ENCODE peak calls at places on chromosomes 7 and 10, in nine cellular contexts. K, M, J, U, Q, H, E, O and Y are unnamed samples.

GRCh38 chr7:117323877-117324699 is 1.2 kb upstream of the WNT2 start:
- DNase-seq in K (peak; percentile 61), M (peak; percentile 66), J (no peak), U (peak; percentile 58), Q (peak; percentile 59), H (no peak), E (no peak), O (peak; percentile 4), Y (peak; percentile 59)

GRCh38 chr7:96316949-96317348 is 4.9 kb downstream of the SLC25A13 start:
- DNase-seq in K (no peak), M (no peak), J (no peak), U (no peak), Q (peak; percentile 41), H (no peak), E (no peak), O (peak; percentile 41), Y (no peak)

GRCh38 chr7:118476036-118476435 is 251.5 kb downstream of the ANKRD7 start:
- DNase-seq in K (no peak), M (no peak), J (no peak), U (no peak), Q (no peak), H (no peak), E (no peak), O (no peak), Y (no peak)

GRCh38 chr7:132745510-132745909 is 169.2 kb upstream of the PLXNA4 start:
- DNase-seq in K (no peak), M (no peak), J (no peak), U (no peak), Q (peak; percentile 52), H (no peak), E (no peak), O (no peak), Y (no peak)

GRCh38 chr7:157521061-157521731 is 184.4 kb downstream of the DNAJB6 start:
- DNase-seq in K (no peak), M (no peak), J (no peak), U (no peak), Q (no peak), H (no peak), E (no peak), O (no peak), Y (no peak)

GRCh38 chr10:32790483-32790882 is 167.5 kb downstream of the ITGB1 start:
- DNase-seq in K (no peak), M (no peak), J (no peak), U (peak; percentile 70), Q (no peak), H (no peak), E (no peak), O (no peak), Y (no peak)

GRCh38 chr7:19119901-19120486 is 2.6 kb upstream of the TWIST1 start:
- DNase-seq in K (no peak), M (peak; percentile 46), J (no peak), U (peak; percentile 65), Q (peak; percentile 55), H (no peak), E (no peak), O (no peak), Y (no peak)

GRCh38 chr10:124453965-124454610 is 4.3 kb upstream of the NKX1-2 start:
- DNase-seq in K (no peak), M (peak; percentile 39), J (no peak), U (no peak), Q (peak; percentile 80), H (no peak), E (no peak), O (no peak), Y (no peak)

GRCh38 chr7:103637726-103638125 is 191.7 kb upstream of the SLC26A5 start:
- DNase-seq in K (no peak), M (no peak), J (no peak), U (peak; percentile 69), Q (no peak), H (no peak), E (no peak), O (peak; percentile 69), Y (no peak)

GRCh38 chr10:86693721-86694369 is 25.5 kb downstream of the LDB3 start:
- DNase-seq in K (peak; percentile 77), M (peak; percentile 72), J (peak; percentile 25), U (peak; percentile 81), Q (peak; percentile 87), H (peak; percentile 41), E (no peak), O (peak; percentile 35), Y (peak; percentile 75)

GRCh38 chr7:55086413-55087201 is 67.8 kb downstream of the EGFR start:
- DNase-seq in K (peak; percentile 35), M (no peak), J (no peak), U (peak; percentile 90), Q (no peak), H (peak; percentile 39), E (peak; percentile 64), O (peak; percentile 78), Y (peak; percentile 57)

GRCh38 chr7:151215396-151215795 is 5.1 kb upstream of the H2BK1 start:
- DNase-seq in K (no peak), M (no peak), J (no peak), U (no peak), Q (no peak), H (no peak), E (no peak), O (no peak), Y (no peak)

GRCh38 chr10:75096749-75097148 is 14.7 kb upstream of the SAMD8 start:
- DNase-seq in K (no peak), M (no peak), J (no peak), U (no peak), Q (no peak), H (no peak), E (no peak), O (peak; percentile 89), Y (no peak)

GRCh38 chr7:138917771-138918170 is 63.4 kb downstream of the KIAA1549 start:
- DNase-seq in K (no peak), M (no peak), J (no peak), U (no peak), Q (no peak), H (no peak), E (no peak), O (no peak), Y (no peak)

GRCh38 chr10:122310311-122311050 is 39.4 kb downstream of the BTBD16 start:
- DNase-seq in K (peak; percentile 88), M (no peak), J (no peak), U (no peak), Q (peak; percentile 17), H (no peak), E (no peak), O (peak; percentile 33), Y (no peak)

GRCh38 chr7:28988818-28989595 is 30.9 kb upstream of the TRIL start:
- DNase-seq in K (no peak), M (no peak), J (no peak), U (peak; percentile 97), Q (no peak), H (no peak), E (no peak), O (peak; percentile 39), Y (no peak)

GRCh38 chr7:140983802-140984201 is 30.9 kb downstream of the MRPS33 start:
- DNase-seq in K (no peak), M (peak; percentile 14), J (peak; percentile 38), U (no peak), Q (peak; percentile 64), H (peak; percentile 20), E (peak; percentile 8), O (peak; percentile 64), Y (no peak)

GRCh38 chr10:24894728-24895127 is 57.7 kb downstream of the PRTFDC1 start:
- DNase-seq in K (no peak), M (no peak), J (no peak), U (no peak), Q (no peak), H (no peak), E (no peak), O (no peak), Y (no peak)

GRCh38 chr7:28298870-28299484 is 113.3 kb upstream of the CREB5 start:
- DNase-seq in K (peak; percentile 77), M (peak; percentile 81), J (no peak), U (peak; percentile 87), Q (peak; percentile 89), H (peak; percentile 3), E (peak; percentile 48), O (peak; percentile 85), Y (peak; percentile 77)

DNA sequence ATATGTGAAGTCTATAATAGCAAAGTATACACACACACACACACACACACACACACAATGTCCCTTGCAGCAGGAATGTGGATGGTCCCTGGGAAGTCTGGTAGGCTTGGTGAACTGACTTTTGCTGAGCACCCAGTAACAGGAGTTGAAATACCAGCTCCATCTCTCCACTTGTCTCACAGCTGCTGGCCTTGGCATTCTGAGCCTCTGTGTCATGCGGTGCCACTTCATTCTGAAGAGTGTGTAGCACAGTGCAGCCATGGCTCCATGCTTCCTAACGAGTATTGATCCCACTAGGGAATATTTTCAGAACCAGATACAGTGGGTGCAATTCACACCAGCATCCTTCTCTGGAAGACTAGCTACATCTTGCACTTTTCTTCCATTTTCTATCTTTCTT is 192.4 kb downstream of the ADARB2 start:
- DNase-seq in K (no peak), M (no peak), J (no peak), U (no peak), Q (no peak), H (no peak), E (no peak), O (no peak), Y (no peak)
- TF ChIP-seq EZH2phosphoT487 in K (no peak), M (no peak), J (no peak), U (no peak), Q (no peak), H (no peak), E (no peak), O (no peak), Y (no peak)

GRCh38 chr7:68472688-68473087 is 1125.6 kb upstream of the AUTS2 start:
- DNase-seq in K (no peak), M (no peak), J (no peak), U (no peak), Q (no peak), H (no peak), E (no peak), O (no peak), Y (no peak)
- H3K4me2 ChIP-seq in K (no peak overlapping the region), M (no peak overlapping the region), J (no peak overlapping the region), U (no peak overlapping the region), Q (no peak overlapping the region), H (no peak overlapping the region), E (no peak overlapping the region), O (no peak overlapping the region), Y (no peak overlapping the region)

GRCh38 chr7:149150981-149151380 is 3.7 kb downstream of the ZNF398 start:
- DNase-seq in K (no peak), M (no peak), J (no peak), U (no peak), Q (peak; percentile 11), H (no peak), E (no peak), O (no peak), Y (no peak)
- TF ChIP-seq EZH2phosphoT487 in K (no peak), M (no peak), J (no peak), U (no peak), Q (no peak), H (no peak), E (no peak), O (no peak), Y (no peak)

DNA sequence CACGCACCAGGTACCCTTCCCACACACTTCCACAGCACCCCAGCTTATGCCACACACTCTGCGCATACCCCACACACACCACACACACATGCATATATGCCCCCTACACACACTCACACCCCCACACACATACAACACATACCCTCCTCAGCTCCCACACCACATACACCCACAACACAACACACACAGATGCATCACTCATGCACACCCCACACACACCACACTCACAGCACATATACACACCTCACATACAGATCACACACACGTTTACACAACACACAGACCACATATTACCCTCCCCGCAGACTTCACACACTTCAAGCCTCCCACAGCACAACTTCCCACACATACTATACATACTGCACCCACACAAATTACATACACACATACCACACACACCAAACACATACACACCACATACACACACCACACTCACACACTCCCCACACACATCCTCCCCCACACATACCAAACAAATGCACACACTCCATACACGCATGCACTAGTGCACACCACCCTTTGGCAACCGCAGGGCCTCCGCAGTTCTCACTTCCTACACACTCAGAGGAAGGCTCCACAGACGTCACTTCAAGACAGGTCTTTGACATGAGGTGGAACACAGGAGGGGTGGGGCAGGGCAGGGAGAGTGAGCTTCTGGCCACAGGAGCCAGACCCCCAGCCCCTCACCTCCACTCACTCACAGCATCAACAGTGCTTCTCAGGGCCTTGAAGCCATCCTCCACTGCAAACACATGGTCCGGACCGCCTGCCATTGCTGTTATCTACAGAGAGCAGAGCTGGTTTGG is 18.5 kb upstream of the ANTXRL start:
- DNase-seq in K (no peak), M (no peak), J (no peak), U (no peak), Q (no peak), H (peak; percentile 81), E (no peak), O (no peak), Y (no peak)
- H3K4me2 ChIP-seq in K (no peak overlapping the region), M (no peak overlapping the region), J (no peak overlapping the region), U (no peak overlapping the region), Q (no peak overlapping the region), H (peak overlapping the region; percentile 84), E (no peak overlapping the region), O (no peak overlapping the region), Y (no peak overlapping the region)